ENCODE peak calls at places on chromosomes 4 and X, in six cellular contexts. One of them, this sample, is unnamed.
A peak's percentile ranks its signal among the peaks of the same experiment; 100 is the strongest.

GRCh38 chr4:10526431-10527222 is 69.4 kb upstream of the ZNF518B start:
- DNase-seq in sigmoid colon: no peak
- DNase-seq in breast epithelium: no peak
- DNase-seq in upper lobe of right lung: no peak
- DNase-seq in cardiac muscle cell: no peak
- DNase-seq in WERI-Rb-1: no peak
- DNase-seq in this sample: no peak

GRCh38 chr4:87545052-87545451 is 15.9 kb upstream of the SPARCL1 start:
- DNase-seq in sigmoid colon: no peak
- DNase-seq in breast epithelium: no peak
- DNase-seq in upper lobe of right lung: no peak
- DNase-seq in cardiac muscle cell: no peak
- DNase-seq in WERI-Rb-1: no peak
- DNase-seq in this sample: no peak

GRCh38 chr4:148443550-148444295 is 1.5 kb upstream of the NR3C2 start:
- DNase-seq in sigmoid colon: peak; percentile 83
- DNase-seq in breast epithelium: peak; percentile 36
- DNase-seq in upper lobe of right lung: peak; percentile 82
- DNase-seq in cardiac muscle cell: peak; percentile 22
- DNase-seq in WERI-Rb-1: peak; percentile 26
- DNase-seq in this sample: peak; percentile 41

GRCh38 chr4:153207027-153207426 is 2.8 kb downstream of the TRIM2 start:
- DNase-seq in sigmoid colon: no peak
- DNase-seq in breast epithelium: no peak
- DNase-seq in upper lobe of right lung: no peak
- DNase-seq in cardiac muscle cell: no peak
- DNase-seq in WERI-Rb-1: no peak
- DNase-seq in this sample: no peak

GRCh38 chrX:18994713-18995112 is 10.8 kb upstream of the PHKA2 start:
- DNase-seq in sigmoid colon: no peak
- DNase-seq in breast epithelium: no peak
- DNase-seq in upper lobe of right lung: no peak
- DNase-seq in cardiac muscle cell: no peak
- DNase-seq in WERI-Rb-1: no peak
- DNase-seq in this sample: no peak

GRCh38 chrX:10039821-10040793 is 72.9 kb downstream of the CLDN34 start:
- DNase-seq in sigmoid colon: no peak
- DNase-seq in breast epithelium: no peak
- DNase-seq in upper lobe of right lung: no peak
- DNase-seq in cardiac muscle cell: no peak
- DNase-seq in WERI-Rb-1: no peak
- DNase-seq in this sample: no peak

GRCh38 chr4:4426511-4427477 is 39.9 kb downstream of the NSG1 start:
- DNase-seq in sigmoid colon: peak; percentile 51
- DNase-seq in breast epithelium: no peak
- DNase-seq in upper lobe of right lung: no peak
- DNase-seq in cardiac muscle cell: no peak
- DNase-seq in WERI-Rb-1: no peak
- DNase-seq in this sample: no peak

GRCh38 chrX:29376584-29376983 is 789.3 kb downstream of the IL1RAPL1 start:
- DNase-seq in sigmoid colon: no peak
- DNase-seq in breast epithelium: no peak
- DNase-seq in upper lobe of right lung: no peak
- DNase-seq in cardiac muscle cell: no peak
- DNase-seq in WERI-Rb-1: no peak
- DNase-seq in this sample: no peak

GRCh38 chr4:61202638-61203495 is 2.7 kb downstream of the ADGRL3 start:
- DNase-seq in sigmoid colon: no peak
- DNase-seq in breast epithelium: no peak
- DNase-seq in upper lobe of right lung: no peak
- DNase-seq in cardiac muscle cell: peak; percentile 15
- DNase-seq in WERI-Rb-1: peak; percentile 24
- DNase-seq in this sample: peak; percentile 13

GRCh38 chr4:3293410-3294391 is 880 bp downstream of the RGS12 start:
- DNase-seq in sigmoid colon: no peak
- DNase-seq in breast epithelium: peak; percentile 20
- DNase-seq in upper lobe of right lung: peak; percentile 65
- DNase-seq in cardiac muscle cell: no peak
- DNase-seq in WERI-Rb-1: no peak
- DNase-seq in this sample: no peak

GRCh38 chr4:47061435-47061834 is 30.1 kb downstream of the GABRB1 start:
- DNase-seq in sigmoid colon: no peak
- DNase-seq in breast epithelium: no peak
- DNase-seq in upper lobe of right lung: no peak
- DNase-seq in cardiac muscle cell: no peak
- DNase-seq in WERI-Rb-1: no peak
- DNase-seq in this sample: no peak

GRCh38 chr4:130395871-130396270 is 1299.9 kb downstream of the C4orf33 start:
- DNase-seq in sigmoid colon: no peak
- DNase-seq in breast epithelium: no peak
- DNase-seq in upper lobe of right lung: no peak
- DNase-seq in cardiac muscle cell: no peak
- DNase-seq in WERI-Rb-1: no peak
- DNase-seq in this sample: no peak

GRCh38 chrX:31070057-31070468 is 1.8 kb downstream of the FTHL17 start:
- DNase-seq in sigmoid colon: no peak
- DNase-seq in breast epithelium: no peak
- DNase-seq in upper lobe of right lung: no peak
- DNase-seq in cardiac muscle cell: no peak
- DNase-seq in WERI-Rb-1: no peak
- DNase-seq in this sample: no peak

GRCh38 chrX:133097031-133097430 is at the start of gene USP26:
- DNase-seq in sigmoid colon: no peak
- DNase-seq in breast epithelium: no peak
- DNase-seq in upper lobe of right lung: no peak
- DNase-seq in cardiac muscle cell: no peak
- DNase-seq in WERI-Rb-1: no peak
- DNase-seq in this sample: no peak

GRCh38 chr4:110224812-110225211 is 26.4 kb upstream of the ELOVL6 start:
- DNase-seq in sigmoid colon: no peak
- DNase-seq in breast epithelium: no peak
- DNase-seq in upper lobe of right lung: no peak
- DNase-seq in cardiac muscle cell: no peak
- DNase-seq in WERI-Rb-1: peak; percentile 25
- DNase-seq in this sample: no peak

GRCh38 chrX:73922856-73923429 is 359.9 kb downstream of the CHIC1 start:
- DNase-seq in sigmoid colon: no peak
- DNase-seq in breast epithelium: no peak
- DNase-seq in upper lobe of right lung: no peak
- DNase-seq in cardiac muscle cell: no peak
- DNase-seq in WERI-Rb-1: no peak
- DNase-seq in this sample: no peak

DNA sequence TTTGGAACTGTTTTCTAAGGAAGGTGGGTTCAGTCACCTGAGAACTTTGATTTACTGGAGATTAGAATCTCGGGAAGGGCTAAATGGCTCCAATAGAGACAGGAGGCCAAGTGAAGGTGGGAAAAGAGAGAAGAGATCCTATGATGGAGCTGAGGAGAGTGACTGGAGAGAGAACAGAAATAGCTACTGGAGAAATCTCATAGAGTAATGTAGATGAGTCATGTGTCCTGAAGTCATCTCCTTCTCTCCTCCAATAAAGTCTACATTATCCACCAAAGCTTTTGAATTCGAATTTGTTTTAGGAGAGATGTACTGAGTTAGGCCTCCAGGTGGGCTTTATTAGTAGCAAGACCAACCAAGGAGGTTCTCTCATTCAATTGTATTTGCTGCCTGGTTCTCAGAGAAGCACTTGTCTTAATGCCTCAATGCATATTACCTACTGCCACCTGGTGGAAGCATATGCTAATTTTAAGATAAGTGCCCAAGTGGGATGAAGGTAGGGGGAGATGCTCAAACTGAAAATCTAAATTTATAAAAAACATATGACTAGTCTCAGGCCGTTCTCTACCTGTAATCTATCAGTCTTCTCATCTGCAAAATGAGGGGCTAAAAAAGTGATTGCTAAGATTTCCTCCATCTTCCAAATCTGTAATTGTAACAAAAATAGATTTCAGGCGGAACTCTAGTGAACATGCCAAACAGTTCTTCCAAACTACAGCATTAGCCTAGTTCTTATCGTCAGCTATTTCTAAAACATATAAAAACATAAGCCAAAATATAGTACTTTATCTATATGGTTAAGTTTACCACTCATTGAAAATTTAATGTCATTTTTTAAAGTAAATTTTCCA is 24.4 kb downstream of the TXK start:
- DNase-seq in sigmoid colon: no peak
- DNase-seq in breast epithelium: no peak
- DNase-seq in upper lobe of right lung: no peak
- DNase-seq in cardiac muscle cell: peak; percentile 64
- DNase-seq in WERI-Rb-1: peak; percentile 35
- DNase-seq in this sample: no peak
- TF ChIP-seq CTCF in sigmoid colon: no peak
- TF ChIP-seq CTCF in breast epithelium: no peak
- TF ChIP-seq CTCF in upper lobe of right lung: peak; percentile 42
- TF ChIP-seq CTCF in cardiac muscle cell: peak; percentile 61
- TF ChIP-seq CTCF in WERI-Rb-1: peak; percentile 60
- TF ChIP-seq CTCF in this sample: peak; percentile 51

DNA sequence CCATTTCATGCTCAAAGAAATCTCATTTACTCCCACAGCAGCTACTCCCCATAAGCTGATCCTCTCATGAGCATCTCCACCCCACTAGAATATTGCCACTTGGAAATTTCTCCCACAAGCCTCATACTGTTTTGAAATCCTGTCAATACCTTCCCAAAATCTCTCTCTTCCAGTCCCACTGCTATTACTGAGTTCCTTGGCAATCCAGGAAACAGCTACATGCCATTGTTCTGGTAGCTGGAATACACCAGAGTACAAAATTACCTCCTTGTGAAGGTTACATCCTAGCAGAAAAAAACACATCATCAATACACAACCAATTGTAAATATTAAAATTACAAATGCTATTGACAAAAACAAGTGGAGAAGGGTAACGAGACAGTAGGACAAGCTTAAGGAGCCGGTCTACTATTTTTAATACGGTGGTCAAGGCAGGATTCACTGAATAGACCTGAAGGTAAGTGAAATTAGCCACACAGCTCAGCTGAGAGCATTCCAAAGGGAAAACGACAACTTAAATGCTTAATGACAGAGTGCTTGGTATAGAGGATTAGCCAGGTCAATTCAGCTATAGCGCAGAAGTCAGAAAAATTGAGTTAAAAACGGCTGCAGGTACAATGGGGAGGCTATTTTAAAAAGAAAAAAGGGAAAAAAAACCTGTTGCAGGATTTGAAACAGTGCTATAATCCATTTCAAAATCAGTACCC is 6.4 kb downstream of the RPL9 start:
- DNase-seq in sigmoid colon: no peak
- DNase-seq in breast epithelium: no peak
- DNase-seq in upper lobe of right lung: no peak
- DNase-seq in cardiac muscle cell: no peak
- DNase-seq in WERI-Rb-1: no peak
- DNase-seq in this sample: no peak
- H3K36me3 ChIP-seq in sigmoid colon: peaks cover 50% of the 10 kb centered on the region
- H3K36me3 ChIP-seq in breast epithelium: no peaks in the 10 kb centered on the region
- H3K36me3 ChIP-seq in upper lobe of right lung: peaks cover 72% of the 10 kb centered on the region
- H3K36me3 ChIP-seq in cardiac muscle cell: peaks cover 56% of the 10 kb centered on the region
- H3K36me3 ChIP-seq in WERI-Rb-1: peaks cover 80% of the 10 kb centered on the region
- H3K36me3 ChIP-seq in this sample: peaks cover 63% of the 10 kb centered on the region

DNA sequence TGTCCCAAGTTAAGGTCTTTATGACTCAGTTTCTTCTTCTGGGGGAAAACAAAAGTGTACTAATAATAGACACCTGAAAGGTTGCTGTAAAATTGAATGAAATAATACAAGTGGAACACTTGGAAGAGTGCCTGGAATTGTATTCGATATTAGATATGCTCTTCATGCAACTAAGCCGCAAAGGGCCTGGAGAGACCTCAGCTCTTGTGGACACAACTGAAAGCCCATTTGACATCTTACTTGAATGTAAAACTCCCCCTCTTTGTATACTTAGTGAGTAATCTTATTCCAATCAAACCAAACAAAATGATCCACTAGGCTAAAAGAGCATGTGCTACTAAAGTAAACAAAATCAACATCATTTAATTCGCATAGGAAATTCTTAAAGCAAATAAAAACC is 516 bp upstream of the MAP9 start:
- DNase-seq in sigmoid colon: no peak
- DNase-seq in breast epithelium: no peak
- DNase-seq in upper lobe of right lung: no peak
- DNase-seq in cardiac muscle cell: no peak
- DNase-seq in WERI-Rb-1: no peak
- DNase-seq in this sample: no peak
- H3K27ac ChIP-seq in sigmoid colon: no peak overlapping the region
- H3K27ac ChIP-seq in breast epithelium: peak overlapping the region; percentile 48
- H3K27ac ChIP-seq in upper lobe of right lung: no peak overlapping the region
- H3K27ac ChIP-seq in cardiac muscle cell: no peak overlapping the region
- H3K27ac ChIP-seq in WERI-Rb-1: no peak overlapping the region
- H3K27ac ChIP-seq in this sample: peak overlapping the region; percentile 35

GRCh38 chr4:94453534-94453963 is 1.8 kb downstream of the PDLIM5 start:
- DNase-seq in sigmoid colon: no peak
- DNase-seq in breast epithelium: no peak
- DNase-seq in upper lobe of right lung: no peak
- DNase-seq in cardiac muscle cell: no peak
- DNase-seq in WERI-Rb-1: no peak
- DNase-seq in this sample: no peak

GRCh38 chr4:94451051-94451404 is 714 bp upstream of the PDLIM5 start:
- DNase-seq in sigmoid colon: no peak
- DNase-seq in breast epithelium: no peak
- DNase-seq in upper lobe of right lung: no peak
- DNase-seq in cardiac muscle cell: no peak
- DNase-seq in WERI-Rb-1: no peak
- DNase-seq in this sample: no peak

GRCh38 chr4:94454405-94454804 is 2.7 kb downstream of the PDLIM5 start:
- DNase-seq in sigmoid colon: no peak
- DNase-seq in breast epithelium: no peak
- DNase-seq in upper lobe of right lung: no peak
- DNase-seq in cardiac muscle cell: no peak
- DNase-seq in WERI-Rb-1: no peak
- DNase-seq in this sample: no peak

GRCh38 chr4:94452476-94453300 is 946 bp downstream of the PDLIM5 start:
- DNase-seq in sigmoid colon: peak; percentile 96
- DNase-seq in breast epithelium: peak; percentile 88
- DNase-seq in upper lobe of right lung: peak; percentile 87
- DNase-seq in cardiac muscle cell: peak; percentile 92
- DNase-seq in WERI-Rb-1: peak; percentile 73
- DNase-seq in this sample: peak; percentile 88

DNA sequence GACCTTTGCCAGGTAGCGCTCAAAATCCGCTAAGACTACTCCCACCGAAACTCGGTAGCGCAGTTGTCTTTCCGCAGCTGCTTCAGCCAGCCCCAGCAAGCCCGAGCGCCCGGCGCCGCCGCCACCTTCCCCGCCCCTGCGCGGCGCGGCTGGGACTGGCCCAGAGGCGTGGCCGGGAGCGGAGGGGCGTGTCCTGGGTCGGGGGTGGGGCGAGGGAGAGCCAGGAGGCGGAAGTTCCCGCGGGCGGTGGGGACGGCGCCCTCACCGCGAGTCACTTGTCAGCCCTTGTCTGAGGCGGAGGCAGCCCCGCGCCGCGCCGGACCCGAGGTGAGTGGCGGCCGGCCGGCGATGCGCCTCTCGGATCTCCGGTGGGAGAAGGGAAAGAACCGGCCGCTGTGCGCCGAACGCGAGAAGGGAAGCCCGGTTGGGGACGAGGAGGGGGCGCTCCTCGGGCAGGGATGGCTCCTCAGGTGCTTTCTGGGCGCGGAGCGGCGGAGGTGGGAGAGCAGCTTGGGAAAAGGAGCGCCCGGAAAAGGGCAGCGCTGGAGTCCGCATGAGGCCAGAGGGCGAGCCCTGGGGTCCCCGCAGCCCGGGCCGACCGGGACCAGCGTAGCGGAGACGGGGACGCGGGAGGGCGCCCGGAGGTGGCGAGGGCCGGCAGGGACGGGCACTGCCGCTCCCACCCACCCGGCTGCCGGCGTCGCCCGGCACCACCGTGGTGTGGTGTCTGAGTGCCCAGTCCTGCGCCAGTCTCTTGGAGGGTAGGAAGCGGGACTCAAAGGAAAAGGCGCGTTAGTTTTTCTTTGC is at the start of gene PDLIM5:
- DNase-seq in sigmoid colon: peak; percentile 94
- DNase-seq in breast epithelium: peak; percentile 89
- DNase-seq in upper lobe of right lung: peak; percentile 94
- DNase-seq in cardiac muscle cell: peak; percentile 96
- DNase-seq in WERI-Rb-1: peak; percentile 94
- DNase-seq in this sample: peak; percentile 92
- TF ChIP-seq CTCF in sigmoid colon: no peak
- TF ChIP-seq CTCF in breast epithelium: no peak
- TF ChIP-seq CTCF in upper lobe of right lung: no peak
- TF ChIP-seq CTCF in cardiac muscle cell: no peak
- TF ChIP-seq CTCF in WERI-Rb-1: no peak
- TF ChIP-seq CTCF in this sample: no peak

This sample was measured in left ventricle myocardium inferior.